ENCODE peak calls at places on chromosomes 6 and 20, in nine cellular contexts. S is heart left ventricle; O is dorsolateral prefrontal cortex; H is kidney epithelial cell; X is omental fat pad; D is vagina; K is left ventricle myocardium inferior; T is Calu3; E is CD4-positive, alpha-beta T cell. I is an unnamed sample.

GRCh38 chr20:44442298-44443070 is 33.2 kb upstream of the TTPAL start:
- DNase-seq in D (no peak), K (no peak), X (no peak), H (no peak), E (no peak), O (no peak), T (no peak), S (no peak), I (no peak)

GRCh38 chr6:5104667-5105066 is 19.5 kb downstream of the PPP1R3G start:
- DNase-seq in T (no peak), H (no peak), D (no peak), E (no peak), K (no peak), S (no peak), X (no peak), O (no peak), I (no peak)

GRCh38 chr6:127121637-127121960 is 3.1 kb downstream of the RSPO3 start:
- DNase-seq in S (no peak), O (no peak), H (no peak), X (no peak), D (no peak), T (no peak), E (no peak), K (no peak), I (no peak)

GRCh38 chr20:61817061-61817460 is 248.6 kb downstream of the TAF4 start:
- DNase-seq in S (peak), X (no peak), E (no peak), D (no peak), H (no peak), T (no peak), O (no peak), K (no peak), I (no peak)

GRCh38 chr6:1701668-1702353 is 92.1 kb downstream of the FOXC1 start:
- DNase-seq in D (no peak), E (no peak), S (no peak), X (no peak), H (no peak), O (no peak), K (no peak), T (no peak), I (no peak)

GRCh38 chr6:85498596-85499258 is 48.8 kb downstream of the NT5E start:
- DNase-seq in H (peak), O (no peak), X (no peak), K (no peak), S (no peak), E (no peak), T (peak), D (no peak), I (no peak)

GRCh38 chr20:48603116-48603818 is 224.5 kb downstream of the PREX1 start:
- DNase-seq in X (no peak), S (no peak), H (no peak), T (no peak), O (no peak), E (no peak), D (no peak), K (no peak), I (no peak)

GRCh38 chr6:110329729-110330436 is 28.3 kb downstream of the METTL24 start:
- DNase-seq in K (no peak), T (peak), H (no peak), D (no peak), S (no peak), O (no peak), E (no peak), X (no peak), I (no peak)

GRCh38 chr20:36908603-36909002 is 32.7 kb downstream of the TLDC2 start:
- DNase-seq in E (no peak), O (no peak), T (no peak), D (no peak), S (no peak), K (no peak), H (no peak), X (no peak), I (peak)

GRCh38 chr20:17615645-17616479 is 46.0 kb downstream of the DSTN start:
- DNase-seq in E (no peak), D (peak), H (no peak), O (no peak), T (no peak), S (peak), X (peak), K (no peak), I (peak)

GRCh38 chr20:50690979-50691584 is at the start of gene RIPOR3:
- DNase-seq in K (peak), H (no peak), T (no peak), E (no peak), D (no peak), X (no peak), O (no peak), S (peak), I (no peak)

GRCh38 chr6:21850682-21851081 is 257.1 kb downstream of the SOX4 start:
- DNase-seq in X (no peak), O (no peak), K (no peak), H (no peak), T (no peak), D (no peak), S (no peak), E (no peak), I (no peak)

GRCh38 chr20:49737260-49737659 is 23.6 kb upstream of the B4GALT5 start:
- DNase-seq in O (no peak), K (no peak), H (no peak), S (no peak), X (no peak), D (no peak), T (no peak), E (no peak), I (no peak)

GRCh38 chr20:14334306-14334930 is 3.0 kb downstream of the FLRT3 start:
- DNase-seq in E (no peak), K (no peak), D (no peak), T (peak), S (no peak), O (peak), X (no peak), H (peak), I (no peak)

GRCh38 chr20:19211661-19212523 is 550 bp upstream of the SLC24A3 start:
- DNase-seq in E (no peak), H (no peak), D (no peak), X (no peak), K (no peak), S (peak), O (no peak), T (no peak), I (peak)

GRCh38 chr6:54860739-54861138 is 14.2 kb downstream of the FAM83B start:
- DNase-seq in O (no peak), H (peak), E (no peak), S (no peak), T (peak), D (no peak), K (no peak), X (no peak), I (no peak)

GRCh38 chr6:139778688-139779087 is 404.2 kb upstream of the CITED2 start:
- DNase-seq in T (no peak), E (no peak), X (no peak), S (no peak), H (no peak), O (peak), D (no peak), K (no peak), I (no peak)

GRCh38 chr6:135830452-135830851 is 21.0 kb upstream of the PDE7B start:
- DNase-seq in T (no peak), D (no peak), H (no peak), K (no peak), S (no peak), X (no peak), E (no peak), O (no peak), I (no peak)

GRCh38 chr6:127514396-127515227 is 4.5 kb downstream of the MTCL3 start:
- DNase-seq in H (no peak), T (no peak), O (peak), S (no peak), E (peak), K (peak), X (no peak), D (no peak), I (peak)

GRCh38 chr20:1566701-1567100 is 9.2 kb upstream of the SIRPD start:
- DNase-seq in S (no peak), E (no peak), T (no peak), X (no peak), D (no peak), H (peak), K (no peak), O (no peak), I (no peak)

GRCh38 chr6:99353126-99353525 is 3.7 kb upstream of the FAXC start:
- DNase-seq in O (no peak), K (no peak), X (no peak), D (no peak), H (no peak), T (no peak), S (no peak), E (no peak), I (no peak)

GRCh38 chr20:36145877-36146707 is 8.4 kb upstream of the EPB41L1 start:
- DNase-seq in H (no peak), T (no peak), D (no peak), X (no peak), S (peak), K (peak), E (no peak), O (peak), I (no peak)

GRCh38 chr6:43708857-43709653 is 21.5 kb upstream of the MRPS18A start:
- DNase-seq in O (no peak), X (no peak), D (no peak), K (no peak), S (no peak), T (peak), H (peak), E (no peak), I (no peak)
- TF ChIP-seq CTCF in O (no peak), X (no peak), D (no peak), K (no peak), S (no peak), T (no peak), H (no peak), E (no peak), I (no peak)

GRCh38 chr20:38112943-38113294 is 52.2 kb downstream of the TGM2 start:
- DNase-seq in X (no peak), K (no peak), D (no peak), S (no peak), H (no peak), T (no peak), O (no peak), E (no peak), I (no peak)

GRCh38 chr20:38115205-38115604 is 49.9 kb downstream of the TGM2 start:
- DNase-seq in E (no peak), H (no peak), X (no peak), T (no peak), D (no peak), K (no peak), O (no peak), S (no peak), I (no peak)

GRCh38 chr20:38114353-38114791 is 50.7 kb downstream of the TGM2 start:
- DNase-seq in E (no peak), D (peak), S (no peak), X (no peak), H (no peak), O (no peak), K (no peak), T (no peak), I (no peak)

GRCh38 chr20:38112249-38112942 is 52.7 kb downstream of the TGM2 start:
- DNase-seq in K (no peak), X (no peak), E (no peak), O (no peak), D (peak), S (no peak), H (no peak), T (no peak), I (no peak)

GRCh38 chr20:38113401-38114325 is 51.4 kb downstream of the TGM2 start:
- DNase-seq in D (peak), X (no peak), K (no peak), E (no peak), T (peak), O (no peak), H (no peak), S (no peak), I (no peak)
- TF ChIP-seq CTCF in D (no peak), X (no peak), K (peak), E (no peak), T (peak), O (peak), H (peak), S (peak), I (peak)

GRCh38 chr20:25745738-25746137 is 49.1 kb upstream of the ZNF337 start:
- DNase-seq in D (no peak), O (no peak), K (no peak), T (no peak), H (no peak), X (no peak), S (no peak), E (no peak), I (no peak)
- TF ChIP-seq CTCF in D (no peak), O (no peak), K (no peak), T (no peak), H (no peak), X (no peak), S (no peak), E (no peak), I (no peak)

DNA sequence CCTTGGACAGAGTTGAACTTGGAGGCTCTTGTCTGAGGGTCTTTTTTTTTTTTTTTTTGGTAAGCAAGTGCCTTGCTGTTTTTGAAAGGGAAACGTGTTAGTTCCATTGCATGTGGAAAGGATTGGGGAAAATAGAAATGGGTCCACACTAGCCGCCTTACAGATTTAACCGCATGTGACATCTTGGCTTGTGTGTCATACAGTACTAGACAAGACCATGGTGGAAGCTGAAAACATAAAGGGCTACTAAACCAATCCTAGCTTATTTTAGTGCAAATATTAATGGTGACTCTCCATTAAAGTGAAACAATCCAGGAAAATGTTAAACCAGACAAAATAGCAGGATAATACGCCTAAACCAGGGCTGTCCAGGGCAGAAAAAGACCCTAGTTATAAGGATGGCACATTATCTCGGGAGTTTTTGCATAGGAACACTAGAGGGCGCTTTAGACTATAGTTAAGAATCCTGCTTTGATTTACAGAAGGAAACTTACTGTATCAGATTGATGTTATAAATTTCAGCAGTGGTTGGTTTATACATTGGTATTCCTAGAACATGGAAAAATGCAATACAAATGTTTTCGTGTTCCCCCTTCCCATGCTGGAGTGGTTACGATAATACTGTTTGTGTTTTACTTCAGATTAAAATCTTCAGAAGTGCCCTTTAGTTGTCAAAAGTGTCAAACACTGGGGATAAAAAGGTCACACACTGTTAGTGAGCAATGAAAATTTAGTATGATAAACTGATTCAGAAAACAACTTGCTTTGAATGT is 59.8 kb upstream of the DEK start:
- DNase-seq in E (no peak), O (no peak), H (no peak), X (no peak), S (no peak), T (peak), D (no peak), K (no peak), I (peak)
- TF ChIP-seq CTCF in E (peak), O (peak), H (peak), X (no peak), S (peak), T (peak), D (peak), K (peak), I (peak)

GRCh38 chr6:51684038-51684437 is 403.4 kb downstream of the PKHD1 start:
- DNase-seq in T (no peak), H (no peak), S (no peak), E (no peak), K (no peak), X (no peak), O (no peak), D (no peak), I (no peak)
- TF ChIP-seq CTCF in T (no peak), H (no peak), S (no peak), E (no peak), K (peak), X (no peak), O (no peak), D (no peak), I (no peak)

DNA sequence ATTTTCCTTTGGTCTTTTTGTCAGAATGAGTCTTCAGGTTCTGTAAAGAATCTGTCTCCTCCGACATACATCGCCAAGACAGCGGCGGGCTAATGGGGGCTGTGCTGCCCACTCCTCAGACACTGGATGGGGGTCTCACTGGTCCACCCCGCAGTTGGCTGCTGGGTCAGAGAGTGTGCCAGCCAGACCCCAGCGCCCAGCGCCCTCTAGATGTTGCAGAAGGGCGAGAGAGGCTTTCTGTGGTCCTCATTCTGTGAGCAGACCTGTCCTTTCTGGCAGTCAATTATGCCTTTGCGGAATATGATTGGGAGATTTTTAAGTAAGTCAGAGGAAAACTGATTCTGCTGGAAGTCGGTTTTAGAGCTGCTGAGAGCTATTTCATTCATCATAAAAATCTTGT is 7.8 kb upstream of the CCR6 start:
- DNase-seq in H (no peak), T (no peak), O (no peak), D (no peak), X (no peak), S (no peak), K (no peak), E (no peak), I (no peak)
- TF ChIP-seq CTCF in H (no peak), T (no peak), O (no peak), D (no peak), X (no peak), S (no peak), K (no peak), E (no peak), I (peak)

GRCh38 chr6:9039258-9039657 is 603.9 kb upstream of the SLC35B3 start:
- DNase-seq in X (no peak), T (no peak), K (no peak), D (no peak), H (no peak), S (peak), E (no peak), O (no peak), I (no peak)
- TF ChIP-seq CTCF in X (no peak), T (no peak), K (no peak), D (no peak), H (no peak), S (no peak), E (no peak), O (no peak), I (no peak)

I was measured in GM13977.